ENCODE peak calls at places on chromosomes 12 and 14, in six cellular contexts. One of them, this sample, is unnamed.

GRCh38 chr12:89160716-89161123 is 191.6 kb downstream of the DUSP6 start:
- DNase-seq in cardiac fibroblast: peak
- DNase-seq in CD4-positive, CD25-positive, alpha-beta regulatory T cell: no peak
- DNase-seq in IMR-90: peak
- DNase-seq in astrocyte of the cerebellum: no peak
- DNase-seq in coronary artery: no peak
- DNase-seq in this sample: peak

GRCh38 chr12:29794869-29795268 is 11.1 kb upstream of the TMTC1 start:
- DNase-seq in cardiac fibroblast: no peak
- DNase-seq in CD4-positive, CD25-positive, alpha-beta regulatory T cell: no peak
- DNase-seq in IMR-90: no peak
- DNase-seq in astrocyte of the cerebellum: no peak
- DNase-seq in coronary artery: no peak
- DNase-seq in this sample: no peak

GRCh38 chr14:21352587-21352986 is 31.2 kb downstream of the SUPT16H start:
- DNase-seq in cardiac fibroblast: no peak
- DNase-seq in CD4-positive, CD25-positive, alpha-beta regulatory T cell: no peak
- DNase-seq in IMR-90: no peak
- DNase-seq in astrocyte of the cerebellum: no peak
- DNase-seq in coronary artery: no peak
- DNase-seq in this sample: peak

GRCh38 chr12:71671816-71672215 is 7.7 kb downstream of the THAP2 start:
- DNase-seq in cardiac fibroblast: no peak
- DNase-seq in CD4-positive, CD25-positive, alpha-beta regulatory T cell: no peak
- DNase-seq in IMR-90: no peak
- DNase-seq in astrocyte of the cerebellum: no peak
- DNase-seq in coronary artery: no peak
- DNase-seq in this sample: no peak

GRCh38 chr12:90953956-90954421 is 987 bp downstream of the CCER1 start:
- DNase-seq in cardiac fibroblast: peak
- DNase-seq in CD4-positive, CD25-positive, alpha-beta regulatory T cell: peak
- DNase-seq in IMR-90: no peak
- DNase-seq in astrocyte of the cerebellum: no peak
- DNase-seq in coronary artery: no peak
- DNase-seq in this sample: no peak

GRCh38 chr12:74999474-74999873 is 210.2 kb downstream of the KCNC2 start:
- DNase-seq in cardiac fibroblast: no peak
- DNase-seq in CD4-positive, CD25-positive, alpha-beta regulatory T cell: no peak
- DNase-seq in IMR-90: no peak
- DNase-seq in astrocyte of the cerebellum: no peak
- DNase-seq in coronary artery: no peak
- DNase-seq in this sample: no peak

GRCh38 chr14:101480022-101480746 is 81.1 kb upstream of the DIO3 start:
- DNase-seq in cardiac fibroblast: no peak
- DNase-seq in CD4-positive, CD25-positive, alpha-beta regulatory T cell: no peak
- DNase-seq in IMR-90: no peak
- DNase-seq in astrocyte of the cerebellum: no peak
- DNase-seq in coronary artery: no peak
- DNase-seq in this sample: peak

GRCh38 chr12:64826234-64826633 is 1.8 kb downstream of the TBC1D30 start:
- DNase-seq in cardiac fibroblast: peak
- DNase-seq in CD4-positive, CD25-positive, alpha-beta regulatory T cell: peak
- DNase-seq in IMR-90: peak
- DNase-seq in astrocyte of the cerebellum: peak
- DNase-seq in coronary artery: no peak
- DNase-seq in this sample: peak

DNA sequence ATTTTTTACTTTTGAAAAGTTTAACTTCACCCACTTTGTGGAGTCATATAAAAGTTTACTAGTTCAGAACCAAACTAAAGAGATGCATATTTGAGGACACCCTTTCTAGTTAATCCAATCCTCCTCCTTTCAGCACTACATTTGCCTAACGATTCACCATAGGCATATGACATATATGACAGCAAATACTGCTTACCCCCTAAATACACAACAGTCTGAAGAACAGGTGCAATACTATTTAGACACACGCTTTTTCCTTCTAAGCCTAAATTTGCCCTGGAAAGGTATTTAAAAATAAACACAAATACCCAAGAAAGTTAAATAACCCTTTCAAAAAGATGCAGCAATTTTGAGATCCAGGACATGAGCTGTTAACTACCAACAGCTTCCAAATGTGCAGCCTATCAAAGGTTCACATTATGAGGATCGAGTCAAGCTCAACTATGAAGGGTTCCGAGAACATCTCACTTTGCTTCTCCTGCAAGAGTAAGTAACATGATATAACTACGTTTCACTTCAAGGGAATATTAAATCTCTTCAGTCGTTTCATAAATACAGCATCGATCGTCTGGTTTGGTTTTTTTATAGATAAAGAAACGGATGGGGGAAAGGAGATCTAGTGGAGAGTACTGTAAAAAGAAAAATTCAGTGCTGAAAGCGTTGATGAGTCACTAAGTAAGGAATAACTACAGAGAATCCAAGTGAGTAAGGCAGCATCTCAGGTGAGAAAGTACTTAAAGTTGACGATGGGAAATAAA is 693 bp upstream of the AP4S1 start:
- DNase-seq in cardiac fibroblast: no peak
- DNase-seq in CD4-positive, CD25-positive, alpha-beta regulatory T cell: peak
- DNase-seq in IMR-90: peak
- DNase-seq in astrocyte of the cerebellum: no peak
- DNase-seq in coronary artery: no peak
- DNase-seq in this sample: no peak
- H3K4me3 ChIP-seq in cardiac fibroblast: peak
- H3K4me3 ChIP-seq in CD4-positive, CD25-positive, alpha-beta regulatory T cell: peak
- H3K4me3 ChIP-seq in IMR-90: peak
- H3K4me3 ChIP-seq in astrocyte of the cerebellum: peak
- H3K4me3 ChIP-seq in coronary artery: peak
- H3K4me3 ChIP-seq in this sample: no peak

DNA sequence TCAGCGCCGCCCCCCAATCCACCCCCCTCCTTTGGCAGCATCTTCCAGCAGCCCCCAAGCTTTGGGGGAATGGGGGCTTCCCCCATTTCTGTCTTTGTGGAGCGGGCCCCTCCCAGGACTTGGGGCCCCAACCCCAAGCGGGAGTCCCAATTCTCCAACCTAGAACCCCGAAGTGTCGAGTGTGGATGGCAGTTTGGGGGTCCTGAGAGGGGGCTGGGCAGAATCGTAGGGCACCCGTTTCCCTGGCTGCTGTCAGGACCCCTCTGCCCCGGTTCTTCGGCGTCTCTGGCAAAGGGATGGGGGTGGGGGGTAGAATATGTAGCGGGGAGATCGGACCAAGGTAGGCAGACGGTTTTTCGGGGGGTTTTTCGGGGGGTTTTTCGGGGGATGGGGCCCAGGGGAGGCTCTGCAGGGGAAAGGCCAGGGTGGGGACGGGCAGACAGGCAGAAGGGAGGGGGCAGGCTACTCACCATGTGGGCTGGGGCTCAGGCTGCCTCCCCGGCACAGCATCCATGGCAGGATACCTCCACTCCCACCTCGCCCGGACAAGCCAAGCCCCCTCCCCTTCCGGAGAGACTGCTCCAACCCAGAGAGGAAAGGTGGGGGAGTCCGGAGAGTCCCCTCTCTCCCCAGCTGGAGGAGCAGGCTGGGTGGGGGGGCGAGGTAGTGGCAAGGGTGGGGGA is 739 bp downstream of the JPH4 start:
- DNase-seq in cardiac fibroblast: no peak
- DNase-seq in CD4-positive, CD25-positive, alpha-beta regulatory T cell: no peak
- DNase-seq in IMR-90: no peak
- DNase-seq in astrocyte of the cerebellum: no peak
- DNase-seq in coronary artery: no peak
- DNase-seq in this sample: no peak
- H3K4me3 ChIP-seq in cardiac fibroblast: no peak
- H3K4me3 ChIP-seq in CD4-positive, CD25-positive, alpha-beta regulatory T cell: no peak
- H3K4me3 ChIP-seq in IMR-90: no peak
- H3K4me3 ChIP-seq in astrocyte of the cerebellum: no peak
- H3K4me3 ChIP-seq in coronary artery: peak
- H3K4me3 ChIP-seq in this sample: no peak

DNA sequence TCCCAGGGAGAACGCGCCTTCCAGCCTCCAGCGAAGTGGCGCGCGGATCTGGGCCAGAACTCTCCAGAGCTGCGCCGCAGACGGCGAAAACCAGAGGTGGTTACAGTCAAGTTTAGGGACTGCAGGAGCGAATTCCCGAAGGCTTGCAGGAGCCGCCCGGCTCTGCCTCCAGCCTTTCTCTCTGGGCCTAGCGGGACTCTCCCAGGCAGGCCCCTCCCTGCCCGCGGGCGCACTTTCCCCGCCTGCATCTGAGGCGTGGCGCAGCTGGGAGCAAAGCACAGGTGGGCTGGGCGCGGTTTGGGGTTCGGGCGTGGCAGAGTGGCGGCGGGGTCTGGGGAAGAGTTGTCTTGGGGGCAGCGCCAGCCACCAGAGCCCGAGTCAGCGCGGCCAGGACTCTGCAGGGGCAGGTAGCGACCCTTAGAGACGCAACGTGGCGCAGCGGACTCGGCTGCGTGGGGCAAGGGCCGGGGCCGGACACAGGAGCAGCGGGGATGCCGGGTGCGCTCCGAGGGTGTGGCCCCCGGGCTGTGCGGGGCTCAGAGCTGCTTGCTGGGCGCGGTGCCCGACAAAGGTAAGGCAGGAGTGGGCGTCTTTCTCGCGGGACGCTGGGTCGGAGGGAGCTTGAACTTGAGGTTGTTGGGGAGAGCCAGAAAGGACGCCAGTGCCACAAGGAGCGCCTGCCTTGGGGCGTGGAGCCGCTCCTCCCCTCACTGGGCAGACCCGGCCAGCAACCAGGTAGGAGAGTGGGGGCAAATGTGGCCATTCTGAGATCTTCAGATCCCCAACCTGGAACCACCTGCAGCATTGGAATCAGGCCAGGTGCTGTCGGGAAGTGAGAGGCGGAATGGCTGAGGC is 1126.0 kb downstream of the AACS start:
- DNase-seq in cardiac fibroblast: no peak
- DNase-seq in CD4-positive, CD25-positive, alpha-beta regulatory T cell: no peak
- DNase-seq in IMR-90: no peak
- DNase-seq in astrocyte of the cerebellum: peak
- DNase-seq in coronary artery: no peak
- DNase-seq in this sample: no peak
- H3K4me3 ChIP-seq in cardiac fibroblast: peak
- H3K4me3 ChIP-seq in CD4-positive, CD25-positive, alpha-beta regulatory T cell: no peak
- H3K4me3 ChIP-seq in IMR-90: no peak
- H3K4me3 ChIP-seq in astrocyte of the cerebellum: peak
- H3K4me3 ChIP-seq in coronary artery: peak
- H3K4me3 ChIP-seq in this sample: no peak

DNA sequence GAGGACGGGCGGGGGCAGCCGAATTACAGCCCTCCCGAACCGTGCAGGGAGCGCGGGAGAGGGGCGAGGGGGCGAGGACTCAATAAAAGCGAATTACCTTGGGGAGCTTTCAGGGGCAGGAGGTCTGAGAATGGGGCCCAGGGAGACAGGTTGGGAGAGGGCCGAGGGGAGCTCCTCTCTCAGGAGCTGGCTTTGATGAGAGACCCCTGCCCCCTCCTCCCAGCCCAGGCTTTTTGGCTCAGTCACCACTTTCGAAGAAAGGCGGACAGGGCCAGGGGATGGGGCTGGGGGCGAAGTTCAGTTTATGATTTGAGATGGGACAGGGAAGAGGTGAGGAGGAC is 783 bp downstream of the HOXC9 start:
- DNase-seq in cardiac fibroblast: no peak
- DNase-seq in CD4-positive, CD25-positive, alpha-beta regulatory T cell: no peak
- DNase-seq in IMR-90: no peak
- DNase-seq in astrocyte of the cerebellum: no peak
- DNase-seq in coronary artery: no peak
- DNase-seq in this sample: no peak
- H3K4me3 ChIP-seq in cardiac fibroblast: no peak
- H3K4me3 ChIP-seq in CD4-positive, CD25-positive, alpha-beta regulatory T cell: no peak
- H3K4me3 ChIP-seq in IMR-90: no peak
- H3K4me3 ChIP-seq in astrocyte of the cerebellum: no peak
- H3K4me3 ChIP-seq in coronary artery: peak
- H3K4me3 ChIP-seq in this sample: peak

GRCh38 chr14:91242635-91243034 is 1.9 kb downstream of the GPR68 start:
- DNase-seq in cardiac fibroblast: no peak
- DNase-seq in CD4-positive, CD25-positive, alpha-beta regulatory T cell: no peak
- DNase-seq in IMR-90: no peak
- DNase-seq in astrocyte of the cerebellum: no peak
- DNase-seq in coronary artery: no peak
- DNase-seq in this sample: no peak

GRCh38 chr14:91246051-91246852 is 1.7 kb upstream of the GPR68 start:
- DNase-seq in cardiac fibroblast: no peak
- DNase-seq in CD4-positive, CD25-positive, alpha-beta regulatory T cell: peak
- DNase-seq in IMR-90: no peak
- DNase-seq in astrocyte of the cerebellum: no peak
- DNase-seq in coronary artery: no peak
- DNase-seq in this sample: no peak

GRCh38 chr14:91244501-91244901 is at the start of gene GPR68:
- DNase-seq in cardiac fibroblast: peak
- DNase-seq in CD4-positive, CD25-positive, alpha-beta regulatory T cell: peak
- DNase-seq in IMR-90: peak
- DNase-seq in astrocyte of the cerebellum: no peak
- DNase-seq in coronary artery: no peak
- DNase-seq in this sample: no peak

GRCh38 chr14:91243098-91243483 is 1.4 kb downstream of the GPR68 start:
- DNase-seq in cardiac fibroblast: no peak
- DNase-seq in CD4-positive, CD25-positive, alpha-beta regulatory T cell: no peak
- DNase-seq in IMR-90: no peak
- DNase-seq in astrocyte of the cerebellum: no peak
- DNase-seq in coronary artery: no peak
- DNase-seq in this sample: no peak

GRCh38 chr14:91245029-91245428 is 525 bp upstream of the GPR68 start:
- DNase-seq in cardiac fibroblast: no peak
- DNase-seq in CD4-positive, CD25-positive, alpha-beta regulatory T cell: peak
- DNase-seq in IMR-90: no peak
- DNase-seq in astrocyte of the cerebellum: no peak
- DNase-seq in coronary artery: no peak
- DNase-seq in this sample: no peak
- H3K4me3 ChIP-seq in cardiac fibroblast: no peak
- H3K4me3 ChIP-seq in CD4-positive, CD25-positive, alpha-beta regulatory T cell: peak
- H3K4me3 ChIP-seq in IMR-90: no peak
- H3K4me3 ChIP-seq in astrocyte of the cerebellum: no peak
- H3K4me3 ChIP-seq in coronary artery: peak
- H3K4me3 ChIP-seq in this sample: no peak

This sample was measured in adrenal gland.